ENCODE peak calls at places on chromosomes 12 and 14, in seven cellular contexts. C is cardiac fibroblast, E is MM.1S, R is body of pancreas, T is AG04450, A is GM23248, G is psoas muscle. B is an unnamed sample.

GRCh38 chr12:110590806-110591326 is 7.7 kb upstream of the PPTC7 start:
- DNase-seq in A (peak; percentile 79), R (no peak), C (peak; percentile 45), G (no peak), E (peak; percentile 82), T (no peak), B (no peak)

GRCh38 chr14:35708072-35708471 is 101.0 kb downstream of the RALGAPA1 start:
- DNase-seq in E (no peak), A (no peak), T (no peak), G (no peak), R (no peak), C (no peak), B (no peak)

GRCh38 chr14:64956697-64957412 is 14.3 kb upstream of the GPX2 start:
- DNase-seq in T (no peak), E (no peak), R (no peak), C (no peak), A (no peak), G (no peak), B (no peak)

GRCh38 chr12:83700858-83701257 is 1014.2 kb downstream of the TMTC2 start:
- DNase-seq in T (no peak), E (no peak), C (no peak), R (no peak), G (no peak), A (peak; percentile 52), B (no peak)

GRCh38 chr14:61231810-61232209 is 49.3 kb downstream of the TMEM30B start:
- DNase-seq in R (no peak), E (no peak), A (no peak), G (no peak), C (no peak), T (no peak), B (no peak)

GRCh38 chr12:43306066-43306465 is 245.9 kb downstream of the ADAMTS20 start:
- DNase-seq in E (no peak), T (peak; percentile 93), A (peak; percentile 96), C (peak; percentile 86), R (no peak), G (peak; percentile 45), B (no peak)

GRCh38 chr12:2034633-2035420 is 18.0 kb upstream of the CACNA1C start:
- DNase-seq in R (peak; percentile 90), G (peak; percentile 90), C (peak; percentile 80), A (peak; percentile 94), E (peak; percentile 91), T (no peak), B (peak; percentile 65)

GRCh38 chr14:104827173-104828055 is 26.5 kb downstream of the ZBTB42 start:
- DNase-seq in T (no peak), E (peak; percentile 29), G (no peak), A (peak; percentile 62), R (peak; percentile 49), C (peak; percentile 51), B (peak; percentile 43)

GRCh38 chr12:91109148-91109564 is 2.1 kb downstream of the LUM start:
- DNase-seq in C (peak; percentile 79), R (peak; percentile 74), A (peak; percentile 81), E (peak; percentile 55), T (no peak), G (peak; percentile 61), B (peak; percentile 37)

GRCh38 chr14:83470466-83470865 is 1936.8 kb upstream of the SEL1L start:
- DNase-seq in C (no peak), E (no peak), R (no peak), G (no peak), A (peak; percentile 31), T (no peak), B (no peak)

GRCh38 chr12:78120866-78121590 is 290.3 kb downstream of the NAV3 start:
- DNase-seq in R (no peak), G (no peak), C (peak; percentile 76), T (no peak), A (peak; percentile 62), E (peak; percentile 44), B (peak; percentile 11)

GRCh38 chr14:60106341-60106740 is 14.6 kb downstream of the PCNX4 start:
- DNase-seq in A (peak; percentile 76), G (no peak), E (no peak), T (no peak), C (peak; percentile 58), R (no peak), B (no peak)

GRCh38 chr12:76300297-76300665 is 47.9 kb downstream of the BBS10 start:
- DNase-seq in A (no peak), R (no peak), T (no peak), E (no peak), G (no peak), C (no peak), B (no peak)

GRCh38 chr12:2057041-2057792 is 4.4 kb downstream of the CACNA1C start:
- DNase-seq in C (peak; percentile 70), T (no peak), A (peak; percentile 64), E (peak; percentile 52), G (peak; percentile 53), R (peak; percentile 44), B (peak; percentile 32)

GRCh38 chr12:78018146-78018910 is 187.6 kb downstream of the NAV3 start:
- DNase-seq in R (no peak), A (no peak), G (no peak), T (peak; percentile 7), E (no peak), C (peak; percentile 63), B (no peak)

GRCh38 chr12:121580959-121581680 is at the start of gene KDM2B:
- DNase-seq in G (no peak), C (peak; percentile 79), R (peak; percentile 14), E (no peak), A (peak; percentile 65), T (no peak), B (no peak)

GRCh38 chr12:23482571-23482970 is 466.9 kb downstream of the SOX5 start:
- DNase-seq in E (no peak), T (no peak), A (no peak), R (no peak), C (no peak), G (no peak), B (no peak)

GRCh38 chr12:28963554-28963953 is 185.5 kb upstream of the FAR2 start:
- DNase-seq in E (peak; percentile 36), A (peak; percentile 66), R (no peak), G (no peak), C (peak; percentile 64), T (no peak), B (peak; percentile 19)

GRCh38 chr12:28967426-28967825 is 181.7 kb upstream of the FAR2 start:
- DNase-seq in C (no peak), A (no peak), G (no peak), T (no peak), R (no peak), E (no peak), B (no peak)

GRCh38 chr12:28961948-28962384 is 187.1 kb upstream of the FAR2 start:
- DNase-seq in T (no peak), R (no peak), A (no peak), G (no peak), C (peak; percentile 70), E (peak; percentile 31), B (no peak)

DNA sequence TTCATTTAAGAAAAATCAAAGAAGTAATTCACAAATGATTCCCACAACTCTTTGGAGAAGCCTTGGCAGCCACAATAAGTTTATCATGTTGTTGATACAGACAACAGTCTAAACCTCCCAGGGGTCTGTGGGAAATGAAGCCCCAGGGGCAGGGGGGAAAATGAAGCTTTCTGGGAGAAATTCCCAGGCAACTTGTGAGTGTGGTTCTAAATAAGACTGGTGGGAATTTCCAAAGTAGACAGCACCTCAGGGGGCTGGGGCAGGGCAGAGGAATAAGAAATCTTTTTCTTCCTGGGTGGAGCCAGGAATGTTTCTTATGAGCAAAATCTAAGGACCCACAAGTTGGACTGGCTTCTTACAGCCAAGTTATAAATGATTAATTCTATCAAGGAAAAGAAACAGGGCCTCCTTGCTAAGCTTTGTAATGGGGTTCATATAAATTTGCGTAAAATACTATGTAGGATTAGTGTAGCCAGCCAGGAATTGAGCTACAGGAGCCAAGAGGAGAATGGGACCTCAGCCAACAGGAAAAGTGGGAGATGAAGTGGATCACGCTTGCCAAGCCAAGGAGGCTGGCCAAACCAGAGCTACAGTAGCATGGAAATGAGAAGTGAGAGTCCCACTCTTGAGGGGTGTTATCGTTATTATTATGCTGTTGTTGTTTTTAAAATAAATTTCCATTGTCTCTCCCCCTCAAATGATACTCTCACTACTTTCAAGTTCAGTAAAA is 182.9 kb upstream of the FAR2 start:
- DNase-seq in C (peak; percentile 92), T (no peak), E (no peak), G (no peak), R (peak; percentile 20), A (no peak), B (no peak)
- H3K4me3 ChIP-seq in C (no peak overlapping the region), T (no peak overlapping the region), E (no peak overlapping the region), G (no peak overlapping the region), R (no peak overlapping the region), A (no peak overlapping the region), B (no peak overlapping the region)

DNA sequence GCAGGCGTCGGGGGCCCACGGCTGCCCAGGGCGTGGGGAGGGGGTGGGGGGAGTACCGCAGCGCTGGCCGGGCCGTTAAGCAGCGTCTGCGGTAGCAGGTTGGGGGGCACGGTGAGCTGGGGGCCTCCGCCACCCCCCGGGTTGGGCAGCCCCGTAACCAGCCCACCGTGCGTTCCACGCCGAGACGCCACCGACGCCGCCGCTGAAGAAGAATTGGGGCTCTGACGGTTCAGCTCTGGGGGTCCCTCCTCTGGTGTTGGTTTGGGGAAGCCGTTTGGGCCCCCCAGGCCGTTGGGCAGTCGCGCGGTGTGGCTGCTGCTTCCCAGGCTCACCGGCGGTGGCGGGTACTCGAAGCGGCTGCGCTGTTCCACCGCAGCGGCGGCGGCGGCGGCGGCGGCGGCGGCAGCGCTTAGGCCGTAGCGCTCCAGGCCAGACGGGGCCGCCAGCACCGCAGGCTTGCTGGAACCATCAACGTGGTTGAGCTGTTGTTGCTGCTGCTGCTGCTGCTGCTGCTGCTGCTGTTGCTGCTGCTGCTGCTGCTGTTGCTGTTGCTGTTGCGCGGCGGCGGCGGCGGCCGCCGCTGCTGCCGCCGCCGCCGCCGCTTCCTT is 1.5 kb downstream of the IRF2BPL start:
- DNase-seq in E (no peak), G (peak; percentile 64), T (no peak), R (peak; percentile 63), C (peak; percentile 72), A (peak; percentile 80), B (no peak)
- H3K4me3 ChIP-seq in E (peak overlapping the region; percentile 78), G (peak overlapping the region; percentile 91), T (peak overlapping the region; percentile 94), R (peak overlapping the region; percentile 14), C (peak overlapping the region; percentile 82), A (peak overlapping the region; percentile 96), B (peak overlapping the region; percentile 71)

GRCh38 chr14:24332094-24332983 is 2.5 kb downstream of the ADCY4 start:
- DNase-seq in T (no peak), R (peak; percentile 78), A (peak; percentile 80), G (peak; percentile 54), E (peak; percentile 83), C (peak; percentile 64), B (peak; percentile 93)
- H3K4me3 ChIP-seq in T (peak overlapping the region; percentile 40), R (no peak overlapping the region), A (no peak overlapping the region), G (peak overlapping the region; percentile 35), E (peak overlapping the region; percentile 55), C (no peak overlapping the region), B (no peak overlapping the region)

DNA sequence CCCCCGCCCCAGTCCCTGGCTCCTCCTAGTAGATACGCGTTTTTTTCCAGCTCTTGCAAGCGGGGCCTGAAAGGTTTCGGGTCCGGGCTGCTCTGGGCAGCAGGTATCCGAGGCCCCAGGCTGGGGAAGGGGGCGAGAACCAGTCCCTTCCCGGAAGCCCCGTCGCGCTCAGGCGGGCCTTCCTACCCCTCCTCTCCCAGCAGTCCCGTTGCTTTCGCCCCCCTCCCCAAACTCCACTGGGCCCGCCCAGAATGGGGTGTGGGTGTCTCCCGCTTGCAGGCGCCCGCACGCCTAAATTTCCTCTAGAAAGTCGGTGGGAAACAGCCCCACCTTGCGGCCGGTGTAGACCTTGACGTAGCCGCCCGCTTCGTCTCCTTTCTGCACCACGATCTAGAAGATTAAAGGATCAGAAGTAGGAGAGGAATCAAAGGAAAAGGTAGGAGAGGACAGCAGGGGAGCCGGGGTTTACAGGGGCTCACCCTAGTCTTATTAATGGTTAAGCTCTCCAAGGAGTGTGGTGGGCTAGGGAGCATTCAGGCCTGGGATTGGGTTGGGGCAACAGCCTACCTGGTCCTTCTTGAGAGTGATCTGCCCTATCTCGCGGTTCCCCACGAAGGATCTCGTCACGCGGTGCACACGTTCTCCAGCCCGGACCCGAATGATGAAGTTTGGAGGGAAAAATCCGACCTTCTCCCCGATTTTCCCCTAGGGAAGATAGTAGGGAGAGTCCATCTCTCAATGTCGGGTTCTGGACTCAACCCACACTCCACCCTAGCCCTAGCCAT is 7.3 kb downstream of the STAC3 start:
- DNase-seq in A (peak; percentile 84), E (peak; percentile 82), C (peak; percentile 73), T (no peak), G (peak; percentile 81), R (peak; percentile 86), B (peak; percentile 75)
- H3K4me3 ChIP-seq in A (peak overlapping the region; percentile 60), E (peak overlapping the region; percentile 68), C (peak overlapping the region; percentile 39), T (peak overlapping the region; percentile 48), G (peak overlapping the region; percentile 56), R (no peak overlapping the region), B (peak overlapping the region; percentile 48)